ENCODE peak calls at places on chromosomes 5 and 9, in nine cellular contexts. E is colonic mucosa; P is central memory CD8-positive, alpha-beta T cell; D is CD8-positive, alpha-beta memory T cell; H is GM13977; M is NCI-H1105 treated with DMSO at 0.1 percent for 48 hours; X is COR-L47; F is effector CD4-positive, alpha-beta T cell; U is lung microvascular endothelial cell. R is an unnamed sample.

GRCh38 chr5:135179308-135179980 is 145.4 kb upstream of the PITX1 start:
- DNase-seq in P (no peak), X (peak; percentile 74), M (no peak), U (no peak), E (no peak), H (no peak), D (no peak), F (no peak), R (no peak)

GRCh38 chr5:113330533-113331200 is 104.1 kb downstream of the TSSK1B start:
- DNase-seq in X (peak; percentile 41), F (no peak), H (peak; percentile 28), P (no peak), M (peak; percentile 10), D (peak; percentile 60), E (no peak), U (peak; percentile 68), R (no peak)

GRCh38 chr5:69491838-69492390 is 676 bp upstream of the OCLN start:
- DNase-seq in E (no peak), U (no peak), X (no peak), M (peak; percentile 35), D (no peak), H (no peak), F (no peak), P (no peak), R (no peak)

GRCh38 chr5:32531885-32532520 is 53.4 kb upstream of the SUB1 start:
- DNase-seq in X (peak; percentile 69), U (peak; percentile 93), D (peak; percentile 7), H (peak; percentile 39), E (no peak), F (peak; percentile 39), P (no peak), M (no peak), R (peak; percentile 27)

GRCh38 chr5:18113724-18114123 is 479.5 kb downstream of the TAF11L14 start:
- DNase-seq in M (no peak), D (no peak), P (no peak), H (no peak), E (no peak), X (peak; percentile 74), F (no peak), U (no peak), R (no peak)

GRCh38 chr5:91331705-91332104 is 51.4 kb downstream of the ARRDC3 start:
- DNase-seq in E (no peak), H (no peak), U (no peak), D (no peak), P (no peak), X (no peak), M (no peak), F (no peak), R (no peak)

GRCh38 chr5:67474597-67475238 is 278.1 kb upstream of the CD180 start:
- DNase-seq in X (no peak), F (no peak), E (no peak), U (no peak), D (no peak), M (no peak), P (no peak), H (no peak), R (no peak)

GRCh38 chr9:80146466-80146865 is 574.7 kb downstream of the TLE4 start:
- DNase-seq in F (no peak), X (no peak), D (no peak), H (no peak), M (no peak), P (no peak), U (no peak), E (no peak), R (no peak)

GRCh38 chr9:121599872-121600585 is 51.4 kb upstream of the DAB2IP start:
- DNase-seq in X (no peak), D (no peak), M (peak; percentile 13), F (no peak), P (no peak), E (no peak), U (no peak), H (no peak), R (no peak)

GRCh38 chr5:122493091-122493775 is 181.2 kb downstream of the SNCAIP start:
- DNase-seq in H (no peak), U (no peak), M (peak; percentile 91), E (no peak), F (no peak), X (peak; percentile 25), D (no peak), P (no peak), R (no peak)